ENCODE peak calls at places on chromosomes 1 and 21, in four cellular contexts. One of them, this sample, is unnamed.

GRCh38 chr1:235093013-235093618 is 35.5 kb downstream of the TOMM20 start:
- DNase-seq in H1: peak; percentile 75
- DNase-seq in HCT116: no peak
- DNase-seq in K562: peak; percentile 51
- DNase-seq in this sample: no peak

GRCh38 chr1:166133276-166133841 is 33.4 kb downstream of the FAM78B start:
- DNase-seq in H1: no peak
- DNase-seq in HCT116: peak; percentile 10
- DNase-seq in K562: peak; percentile 18
- DNase-seq in this sample: no peak

GRCh38 chr1:98221926-98222325 is 301.1 kb upstream of the DPYD start:
- DNase-seq in H1: no peak
- DNase-seq in HCT116: no peak
- DNase-seq in K562: no peak
- DNase-seq in this sample: no peak

GRCh38 chr1:59096501-59096900 is 200.4 kb upstream of the FGGY start:
- DNase-seq in H1: no peak
- DNase-seq in HCT116: no peak
- DNase-seq in K562: peak; percentile 47
- DNase-seq in this sample: no peak

GRCh38 chr1:153532769-153533599 is 2.8 kb downstream of the S100A6 start:
- DNase-seq in H1: peak; percentile 96
- DNase-seq in HCT116: peak; percentile 81
- DNase-seq in K562: peak; percentile 91
- DNase-seq in this sample: no peak

GRCh38 chr1:153697191-153697872 is 18.8 kb downstream of the NPR1 start:
- DNase-seq in H1: peak; percentile 61
- DNase-seq in HCT116: no peak
- DNase-seq in K562: peak; percentile 84
- DNase-seq in this sample: no peak

GRCh38 chr1:203342192-203342940 is 8.6 kb downstream of the FMOD start:
- DNase-seq in H1: peak; percentile 89
- DNase-seq in HCT116: peak; percentile 31
- DNase-seq in K562: peak; percentile 82
- DNase-seq in this sample: no peak

GRCh38 chr21:46188226-46189212 is 4.3 kb upstream of the SPATC1L start:
- DNase-seq in H1: no peak
- DNase-seq in HCT116: peak; percentile 28
- DNase-seq in K562: peak; percentile 89
- DNase-seq in this sample: no peak

GRCh38 chr21:30718239-30718909 is at the start of gene KRTAP21-3:
- DNase-seq in H1: no peak
- DNase-seq in HCT116: peak; percentile 18
- DNase-seq in K562: no peak
- DNase-seq in this sample: no peak

GRCh38 chr1:162561616-162562451 is at the start of gene UAP1:
- DNase-seq in H1: peak; percentile 56
- DNase-seq in HCT116: no peak
- DNase-seq in K562: no peak
- DNase-seq in this sample: no peak

GRCh38 chr1:36796101-36796590 is 238.2 kb downstream of the GRIK3 start:
- DNase-seq in H1: no peak
- DNase-seq in HCT116: no peak
- DNase-seq in K562: no peak
- DNase-seq in this sample: no peak

GRCh38 chr1:86375688-86376087 is 20.4 kb downstream of the ODF2L start:
- DNase-seq in H1: no peak
- DNase-seq in HCT116: no peak
- DNase-seq in K562: no peak
- DNase-seq in this sample: no peak

GRCh38 chr1:209534496-209535250 is 48.8 kb upstream of the CAMK1G start:
- DNase-seq in H1: no peak
- DNase-seq in HCT116: no peak
- DNase-seq in K562: no peak
- DNase-seq in this sample: no peak

GRCh38 chr1:21270086-21270689 is 20.1 kb downstream of the ECE1 start:
- DNase-seq in H1: peak; percentile 99
- DNase-seq in HCT116: peak; percentile 54
- DNase-seq in K562: peak; percentile 88
- DNase-seq in this sample: peak; percentile 13

GRCh38 chr1:237814319-237814924 is 76.3 kb downstream of the ZP4 start:
- DNase-seq in H1: no peak
- DNase-seq in HCT116: no peak
- DNase-seq in K562: no peak
- DNase-seq in this sample: no peak

GRCh38 chr1:18907021-18907913 is 4.9 kb upstream of the ALDH4A1 start:
- DNase-seq in H1: peak; percentile 68
- DNase-seq in HCT116: peak; percentile 33
- DNase-seq in K562: peak; percentile 82
- DNase-seq in this sample: no peak

GRCh38 chr1:224454337-224455055 is 19.9 kb upstream of the WDR26 start:
- DNase-seq in H1: no peak
- DNase-seq in HCT116: no peak
- DNase-seq in K562: peak; percentile 2
- DNase-seq in this sample: no peak

GRCh38 chr1:109770331-109771095 is 6.8 kb upstream of the EPS8L3 start:
- DNase-seq in H1: no peak
- DNase-seq in HCT116: no peak
- DNase-seq in K562: no peak
- DNase-seq in this sample: no peak

GRCh38 chr1:207848234-207848633 is 62.7 kb downstream of the CD34 start:
- DNase-seq in H1: no peak
- DNase-seq in HCT116: no peak
- DNase-seq in K562: peak; percentile 43
- DNase-seq in this sample: no peak

GRCh38 chr1:175891783-175892309 is 148.5 kb upstream of the TNR start:
- DNase-seq in H1: no peak
- DNase-seq in HCT116: no peak
- DNase-seq in K562: no peak
- DNase-seq in this sample: no peak

GRCh38 chr1:215682232-215682631 is 115.1 kb downstream of the KCTD3 start:
- DNase-seq in H1: no peak
- DNase-seq in HCT116: no peak
- DNase-seq in K562: no peak
- DNase-seq in this sample: no peak

GRCh38 chr1:156675715-156676311 is 1.4 kb downstream of the NES start:
- DNase-seq in H1: peak; percentile 58
- DNase-seq in HCT116: no peak
- DNase-seq in K562: no peak
- DNase-seq in this sample: no peak

GRCh38 chr1:100449477-100449876 is 88.5 kb upstream of the GPR88 start:
- DNase-seq in H1: no peak
- DNase-seq in HCT116: no peak
- DNase-seq in K562: no peak
- DNase-seq in this sample: no peak

GRCh38 chr1:193432979-193433587 is 246.7 kb upstream of the B3GALT2 start:
- DNase-seq in H1: no peak
- DNase-seq in HCT116: no peak
- DNase-seq in K562: no peak
- DNase-seq in this sample: no peak

GRCh38 chr1:200670215-200671118 is 760 bp upstream of the DDX59 start:
- DNase-seq in H1: no peak
- DNase-seq in HCT116: peak; percentile 69
- DNase-seq in K562: peak; percentile 74
- DNase-seq in this sample: no peak

GRCh38 chr1:206963119-206963712 is 7.0 kb downstream of the FCAMR start:
- DNase-seq in H1: no peak
- DNase-seq in HCT116: no peak
- DNase-seq in K562: no peak
- DNase-seq in this sample: no peak

GRCh38 chr1:167145965-167146364 is 52.1 kb downstream of the STYXL2 start:
- DNase-seq in H1: no peak
- DNase-seq in HCT116: no peak
- DNase-seq in K562: no peak
- DNase-seq in this sample: no peak

GRCh38 chr1:22105611-22106207 is 37.2 kb downstream of the WNT4 start:
- DNase-seq in H1: no peak
- DNase-seq in HCT116: peak; percentile 29
- DNase-seq in K562: peak; percentile 67
- DNase-seq in this sample: no peak

GRCh38 chr1:227846265-227846858 is 30.9 kb downstream of the PRSS38 start:
- DNase-seq in H1: no peak
- DNase-seq in HCT116: no peak
- DNase-seq in K562: peak; percentile 43
- DNase-seq in this sample: no peak

GRCh38 chr1:230303822-230304221 is 122.3 kb downstream of the PGBD5 start:
- DNase-seq in H1: no peak
- DNase-seq in HCT116: no peak
- DNase-seq in K562: no peak
- DNase-seq in this sample: no peak

DNA sequence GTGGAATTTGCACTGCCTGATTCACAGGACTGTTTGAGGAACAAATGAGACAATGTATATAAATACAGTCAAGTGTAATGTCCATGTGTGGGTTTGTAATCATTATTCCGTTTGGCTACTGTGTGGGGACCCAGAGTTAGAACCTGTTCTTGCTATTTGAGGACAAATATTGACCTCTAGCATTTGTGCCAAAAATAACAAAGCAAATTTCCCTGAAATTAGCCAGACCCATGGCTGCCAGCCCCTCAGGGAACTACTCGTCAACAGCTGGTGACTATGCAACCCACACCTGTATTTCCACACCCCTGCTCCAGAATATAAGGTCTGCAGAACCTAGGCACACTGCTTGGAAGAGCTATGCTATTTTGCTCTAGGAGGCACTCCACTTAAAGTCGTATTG is 70.7 kb downstream of the KCNJ6 start:
- DNase-seq in H1: no peak
- DNase-seq in HCT116: no peak
- DNase-seq in K562: no peak
- DNase-seq in this sample: no peak
- TF ChIP-seq EGR1 in H1: no peak
- TF ChIP-seq EGR1 in HCT116: no peak
- TF ChIP-seq EGR1 in K562: no peak
- TF ChIP-seq EGR1 in this sample: no peak

DNA sequence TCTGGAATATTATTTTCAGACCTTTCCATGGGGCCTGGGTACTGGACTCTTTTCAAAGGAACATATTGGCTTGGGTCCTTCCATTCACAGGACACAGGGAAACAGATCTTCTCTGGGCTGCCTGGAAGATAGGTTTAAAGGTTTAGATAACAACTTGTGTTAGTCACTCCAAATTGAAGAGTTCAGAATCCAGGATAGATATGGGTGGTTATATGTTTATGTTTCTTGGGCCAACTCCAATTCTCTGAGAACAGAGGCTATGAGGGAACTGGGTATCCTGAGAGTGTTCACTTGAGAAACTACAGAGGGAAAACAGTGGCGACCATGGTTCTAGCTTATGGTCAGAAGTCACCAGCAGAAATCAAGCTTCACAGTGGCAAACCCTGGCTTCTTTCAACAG is 8.7 kb upstream of the PIGM start:
- DNase-seq in H1: no peak
- DNase-seq in HCT116: no peak
- DNase-seq in K562: no peak
- DNase-seq in this sample: no peak
- TF ChIP-seq EGR1 in H1: no peak
- TF ChIP-seq EGR1 in HCT116: no peak
- TF ChIP-seq EGR1 in K562: no peak
- TF ChIP-seq EGR1 in this sample: no peak

GRCh38 chr1:228865613-228866320 is 130.5 kb downstream of the RHOU start:
- DNase-seq in H1: no peak
- DNase-seq in HCT116: no peak
- DNase-seq in K562: no peak
- DNase-seq in this sample: no peak
- TF ChIP-seq EGR1 in H1: no peak
- TF ChIP-seq EGR1 in HCT116: no peak
- TF ChIP-seq EGR1 in K562: no peak
- TF ChIP-seq EGR1 in this sample: no peak

DNA sequence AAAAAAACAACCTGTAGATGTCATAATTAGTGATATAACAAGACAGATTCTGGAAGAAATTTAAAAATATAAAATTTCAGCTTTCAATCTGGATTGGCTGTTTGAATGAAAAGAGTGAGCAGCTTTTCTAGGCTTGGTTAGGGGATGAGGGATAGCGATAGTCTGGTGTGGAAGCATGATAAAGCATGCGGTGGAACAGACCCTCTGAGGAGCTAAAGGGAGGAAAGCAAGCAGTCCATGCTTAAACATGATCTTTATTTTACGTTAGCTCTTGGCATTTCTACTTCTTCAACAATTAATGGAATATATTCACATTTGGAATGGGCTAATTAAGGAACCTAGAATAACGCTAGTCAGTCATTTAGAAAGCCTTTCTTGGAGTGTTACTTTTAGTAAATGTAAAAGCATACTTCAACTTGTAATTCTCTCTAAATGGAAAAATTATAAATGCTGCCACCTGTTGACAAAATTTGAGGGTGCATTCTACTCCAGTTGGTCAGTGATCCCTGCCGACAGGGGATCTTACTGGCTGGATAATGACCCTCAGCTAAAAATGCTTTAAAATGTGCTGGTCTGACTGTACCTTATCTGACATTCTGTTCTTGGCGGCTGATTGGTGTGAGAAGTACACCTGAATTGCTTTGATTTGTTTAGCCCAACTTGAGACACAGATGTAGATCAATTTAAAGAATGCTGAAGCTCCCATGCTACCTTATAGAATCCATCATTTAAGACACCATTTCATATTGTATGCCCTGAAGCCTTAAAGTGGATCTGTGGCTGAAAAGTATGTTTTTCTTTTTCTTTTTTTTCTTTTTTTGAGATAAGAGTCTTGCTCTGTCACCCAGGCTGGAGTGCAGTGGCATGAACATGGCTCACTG is 61.2 kb downstream of the AK4 start:
- DNase-seq in H1: peak; percentile 42
- DNase-seq in HCT116: peak; percentile 31
- DNase-seq in K562: peak; percentile 77
- DNase-seq in this sample: no peak
- TF ChIP-seq EGR1 in H1: no peak
- TF ChIP-seq EGR1 in HCT116: no peak
- TF ChIP-seq EGR1 in K562: no peak
- TF ChIP-seq EGR1 in this sample: no peak

GRCh38 chr1:41420877-41421276 is 59.6 kb downstream of the FOXO6 start:
- DNase-seq in H1: no peak
- DNase-seq in HCT116: no peak
- DNase-seq in K562: no peak
- DNase-seq in this sample: no peak
- TF ChIP-seq EGR1 in H1: no peak
- TF ChIP-seq EGR1 in HCT116: no peak
- TF ChIP-seq EGR1 in K562: no peak
- TF ChIP-seq EGR1 in this sample: no peak

GRCh38 chr1:244628719-244629299 is 24.1 kb upstream of the DESI2 start:
- DNase-seq in H1: no peak
- DNase-seq in HCT116: no peak
- DNase-seq in K562: no peak
- DNase-seq in this sample: no peak
- TF ChIP-seq EGR1 in H1: no peak
- TF ChIP-seq EGR1 in HCT116: no peak
- TF ChIP-seq EGR1 in K562: no peak
- TF ChIP-seq EGR1 in this sample: no peak

DNA sequence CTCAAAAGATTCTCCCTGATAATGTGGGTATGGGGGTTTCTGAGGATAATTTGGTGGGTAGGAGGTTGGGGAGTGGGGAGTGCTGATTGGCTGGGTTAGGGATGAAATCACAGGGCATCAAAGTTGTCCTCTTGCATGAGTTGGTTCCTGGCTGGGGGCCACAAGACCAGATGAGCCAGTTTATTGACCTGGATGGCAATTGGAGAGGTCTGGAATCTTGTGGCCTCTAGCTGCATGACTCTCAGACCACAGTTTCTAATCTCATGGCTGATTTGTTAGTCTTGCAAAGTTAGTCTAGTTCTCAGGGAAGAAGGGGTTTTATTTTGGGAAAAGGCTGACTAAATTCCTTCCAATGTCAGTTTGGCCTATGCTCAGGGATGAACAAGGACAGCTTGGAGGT is 3.3 kb upstream of the GBP1 start:
- DNase-seq in H1: no peak
- DNase-seq in HCT116: no peak
- DNase-seq in K562: no peak
- DNase-seq in this sample: no peak
- TF ChIP-seq EGR1 in H1: no peak
- TF ChIP-seq EGR1 in HCT116: no peak
- TF ChIP-seq EGR1 in K562: no peak
- TF ChIP-seq EGR1 in this sample: no peak